ENCODE peak calls at places on chromosomes 4 and X, in nine cellular contexts. K is lower lobe of right lung, N is MCF 10A, G is neural crest cell, W is endothelial cell, D is GM23338, S is upper lobe of right lung, F is HFF-Myc, T is cardiac fibroblast. Z is an unnamed sample.

GRCh38 chr4:7805533-7806079 is 134.1 kb downstream of the AFAP1 start:
- DNase-seq in N (peak; percentile 94), W (no peak), K (peak; percentile 85), D (peak; percentile 68), S (peak; percentile 88), G (no peak), F (no peak), T (peak; percentile 98), Z (peak; percentile 73)

GRCh38 chrX:108250654-108251579 is 159.3 kb downstream of the ATG4A start:
- DNase-seq in N (no peak), F (no peak), S (no peak), G (no peak), K (no peak), W (no peak), T (no peak), D (no peak), Z (no peak)

GRCh38 chr4:170122252-170122651 is 32.5 kb upstream of the AADAT start:
- DNase-seq in D (no peak), S (no peak), W (no peak), T (no peak), G (no peak), F (no peak), N (no peak), K (no peak), Z (no peak)

GRCh38 chr4:82623284-82623683 is 61.5 kb upstream of the TMEM150C start:
- DNase-seq in S (no peak), F (no peak), D (no peak), N (no peak), W (no peak), G (no peak), T (peak; percentile 24), K (no peak), Z (no peak)

GRCh38 chrX:137707348-137707747 is 141.4 kb downstream of the ZIC3 start:
- DNase-seq in K (no peak), W (no peak), G (no peak), D (no peak), F (no peak), T (no peak), N (no peak), S (no peak), Z (no peak)

GRCh38 chrX:30580641-30581040 is 3.1 kb upstream of the TASL start:
- DNase-seq in D (no peak), W (no peak), T (no peak), S (no peak), N (peak; percentile 18), F (no peak), K (no peak), G (no peak), Z (no peak)

GRCh38 chr4:25531272-25531671 is 124.4 kb upstream of the SLC34A2 start:
- DNase-seq in F (no peak), G (no peak), W (no peak), N (no peak), K (no peak), D (peak; percentile 56), T (no peak), S (no peak), Z (no peak)

GRCh38 chrX:124127496-124127895 is 166.0 kb downstream of the STAG2 start:
- DNase-seq in F (no peak), K (no peak), G (no peak), S (no peak), D (no peak), T (no peak), W (no peak), N (no peak), Z (no peak)

GRCh38 chr4:111475001-111475400 is 670.3 kb upstream of the FAM241A start:
- DNase-seq in N (peak; percentile 52), G (peak; percentile 20), F (no peak), W (peak; percentile 61), T (peak; percentile 30), S (no peak), D (peak; percentile 85), K (no peak), Z (no peak)

GRCh38 chrX:38616904-38617303 is 55.6 kb downstream of the TSPAN7 start:
- DNase-seq in G (no peak), W (no peak), K (no peak), S (no peak), T (no peak), N (no peak), D (no peak), F (no peak), Z (no peak)

GRCh38 chr4:3781997-3782930 is 16.1 kb downstream of the ADRA2C start:
- DNase-seq in T (no peak), F (no peak), S (no peak), D (no peak), W (no peak), N (no peak), G (no peak), K (no peak), Z (no peak)

GRCh38 chr4:3785292-3785565 is 19.0 kb downstream of the ADRA2C start:
- DNase-seq in S (no peak), W (no peak), T (no peak), G (no peak), D (no peak), N (no peak), K (no peak), F (no peak), Z (no peak)

GRCh38 chr4:3781193-3781886 is 15.2 kb downstream of the ADRA2C start:
- DNase-seq in F (no peak), K (no peak), G (no peak), S (no peak), N (no peak), T (no peak), D (peak; percentile 55), W (no peak), Z (no peak)

GRCh38 chr4:3784469-3785291 is 18.5 kb downstream of the ADRA2C start:
- DNase-seq in N (no peak), F (no peak), D (no peak), G (no peak), S (no peak), K (no peak), T (no peak), W (no peak), Z (no peak)

DNA sequence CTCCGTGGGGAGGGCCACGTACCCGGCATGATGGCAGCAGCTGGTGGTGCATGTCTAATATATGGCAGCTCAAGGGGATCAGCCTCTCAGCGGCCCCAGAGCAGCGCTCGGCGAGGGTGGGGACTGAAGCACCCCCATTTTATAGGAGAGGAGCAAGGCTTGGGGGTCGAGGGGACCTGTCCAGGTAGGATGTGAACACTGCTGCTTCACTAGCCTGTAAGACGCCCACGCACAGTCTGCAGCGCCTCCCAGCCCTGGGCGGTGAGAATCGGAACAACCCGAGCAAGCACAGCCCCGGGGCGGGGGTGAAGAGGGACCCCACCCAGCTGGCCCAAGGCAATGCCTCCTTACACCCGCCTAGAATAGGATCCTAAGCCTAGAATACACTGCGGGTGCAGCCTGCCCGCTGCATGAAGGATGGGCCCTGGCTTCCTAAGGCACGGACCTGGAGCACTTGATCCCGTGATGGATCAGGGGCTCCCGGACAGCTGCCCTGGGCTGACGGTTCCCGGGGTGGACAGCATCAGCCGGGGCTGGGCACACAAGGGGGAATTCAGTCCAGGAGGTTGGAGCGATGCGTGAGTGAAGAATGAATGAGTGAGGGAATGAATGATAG is 17.6 kb downstream of the ADRA2C start:
- DNase-seq in S (no peak), F (no peak), T (no peak), K (no peak), D (peak; percentile 80), W (peak; percentile 57), N (no peak), G (peak; percentile 41), Z (no peak)
- TF ChIP-seq CTCF in S (peak; percentile 21), F (peak; percentile 29), T (no peak), K (no peak), D (peak; percentile 52), W (peak; percentile 40), N (no peak), G (peak; percentile 57), Z (no peak)

GRCh38 chrX:155864655-155865054 is 16.5 kb upstream of the VAMP7 start:
- DNase-seq in G (no peak), N (peak; percentile 14), W (no peak), D (peak; percentile 35), T (peak; percentile 6), K (no peak), S (no peak), F (no peak), Z (peak; percentile 28)
- TF ChIP-seq CTCF in G (peak; percentile 35), N (no peak), W (no peak), D (peak; percentile 43), T (peak; percentile 13), K (no peak), S (no peak), F (no peak), Z (peak; percentile 53)

GRCh38 chrX:12496343-12496742 is 294.9 kb upstream of the PRPS2 start:
- DNase-seq in G (no peak), W (no peak), S (no peak), F (no peak), K (no peak), T (no peak), D (no peak), N (no peak), Z (no peak)

GRCh38 chrX:12494400-12495138 is 296.6 kb upstream of the PRPS2 start:
- DNase-seq in K (no peak), W (no peak), N (no peak), D (peak; percentile 20), S (no peak), F (no peak), G (no peak), T (no peak), Z (no peak)

DNA sequence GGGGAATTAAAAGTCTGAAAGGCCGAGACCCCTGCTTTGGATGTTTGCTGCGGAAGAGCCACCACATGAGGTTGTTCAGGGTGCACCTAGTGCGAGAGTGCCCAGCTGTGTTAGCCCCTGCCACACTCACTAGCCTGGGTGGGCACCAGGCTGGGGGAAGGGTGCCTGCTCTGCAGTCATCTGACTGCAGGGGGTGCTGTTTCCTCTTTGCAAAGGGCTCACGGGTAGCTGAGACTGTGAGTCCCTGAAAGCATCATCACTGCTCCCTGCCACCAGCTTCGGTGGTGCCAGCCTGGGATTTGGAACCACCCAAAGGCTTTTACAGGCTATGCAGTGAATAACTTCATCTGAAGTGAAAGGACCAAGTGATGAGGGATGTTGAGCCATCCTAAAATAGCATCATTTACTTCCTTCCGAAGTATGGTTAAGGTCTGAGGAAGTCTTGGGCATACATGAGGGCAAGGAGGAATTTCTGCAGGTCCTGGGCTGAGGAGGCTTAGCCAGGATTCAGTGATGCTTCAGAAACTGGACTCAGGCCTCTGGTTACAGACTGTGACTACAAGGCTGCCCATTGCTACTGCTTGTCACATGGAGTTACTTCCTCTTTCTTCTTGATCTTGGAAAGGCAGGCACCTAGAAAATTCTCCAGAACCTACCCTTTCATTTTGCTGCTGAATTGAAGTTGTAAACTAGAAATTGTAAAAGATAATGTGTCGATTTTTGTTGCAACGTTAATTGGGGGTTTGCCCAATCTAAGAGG is 293.2 kb upstream of the PRPS2 start:
- DNase-seq in D (peak; percentile 49), N (peak; percentile 30), S (no peak), T (no peak), F (no peak), G (peak; percentile 2), K (no peak), W (peak; percentile 22), Z (no peak)
- TF ChIP-seq CTCF in D (peak; percentile 56), N (no peak), S (no peak), T (peak; percentile 22), F (no peak), G (peak; percentile 41), K (peak; percentile 8), W (peak; percentile 48), Z (peak; percentile 43)

DNA sequence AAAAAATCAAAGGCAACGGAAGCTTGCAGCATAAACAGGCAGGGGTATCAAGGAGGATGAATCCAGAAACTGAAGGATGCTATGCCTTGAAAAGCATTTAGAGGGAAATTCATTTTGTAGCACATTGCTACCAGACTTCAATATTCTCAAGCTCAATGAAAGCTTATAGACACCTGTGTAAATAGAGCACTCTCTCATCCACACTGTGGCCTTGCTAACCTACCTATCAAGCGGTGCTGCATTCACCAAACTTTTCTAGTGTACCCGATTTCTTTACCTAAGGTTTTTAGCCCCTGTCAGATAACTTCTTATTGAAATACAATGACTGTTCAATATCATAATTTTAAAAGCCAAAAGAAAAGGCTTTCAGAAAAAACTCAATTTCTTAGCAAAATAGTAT is 20.2 kb upstream of the HSD17B13 start:
- DNase-seq in D (no peak), N (no peak), W (no peak), T (no peak), G (no peak), F (no peak), K (no peak), S (no peak), Z (no peak)
- TF ChIP-seq CTCF in D (no peak), N (no peak), W (no peak), T (no peak), G (no peak), F (no peak), K (no peak), S (no peak), Z (no peak)

Z was measured in HFFc6.